ENCODE peak calls at places on chromosomes 16 and 17, in four cellular contexts. L, X, C and K are unnamed samples.

GRCh38 chr17:7015587-7016020 is 3.2 kb downstream of the RNASEK start:
- DNase-seq in L (no peak), X (no peak), C (no peak), K (no peak)

GRCh38 chr17:7293821-7294613 is 422 bp downstream of the YBX2 start:
- DNase-seq in L (no peak), X (no peak), C (peak), K (no peak)

GRCh38 chr17:8872036-8872704 is 4.7 kb upstream of the PIK3R6 start:
- DNase-seq in L (no peak), X (no peak), C (no peak), K (no peak)

GRCh38 chr17:72183194-72183685 is 62.4 kb downstream of the SOX9 start:
- DNase-seq in L (no peak), X (no peak), C (peak), K (no peak)

GRCh38 chr17:9935408-9935807 is 30.3 kb upstream of the RCVRN start:
- DNase-seq in L (no peak), X (no peak), C (no peak), K (peak)

GRCh38 chr17:549197-550040 is 165.2 kb downstream of the VPS53 start:
- DNase-seq in L (peak), X (no peak), C (no peak), K (no peak)

GRCh38 chr17:57629470-57629869 is 115.6 kb downstream of the CCDC182 start:
- DNase-seq in L (no peak), X (no peak), C (no peak), K (no peak)

GRCh38 chr17:1758812-1759211 is 3.0 kb upstream of the SERPINF1 start:
- DNase-seq in L (no peak), X (no peak), C (no peak), K (no peak)

GRCh38 chr16:53821957-53822625 is 118.1 kb downstream of the FTO start:
- DNase-seq in L (peak), X (no peak), C (no peak), K (no peak)

GRCh38 chr17:41486809-41487530 is 2.7 kb downstream of the KRT36 start:
- DNase-seq in L (no peak), X (no peak), C (peak), K (no peak)

GRCh38 chr17:15432807-15433547 is 34.4 kb downstream of the CDRT4 start:
- DNase-seq in L (no peak), X (no peak), C (no peak), K (no peak)

GRCh38 chr17:54899721-54900456 is 763 bp upstream of the TOM1L1 start:
- DNase-seq in L (no peak), X (no peak), C (no peak), K (no peak)

GRCh38 chr16:88451586-88452484 is 1.2 kb upstream of the ZFPM1 start:
- DNase-seq in L (no peak), X (no peak), C (no peak), K (no peak)

GRCh38 chr17:64443086-64443760 is 5.7 kb upstream of the MILR1 start:
- DNase-seq in L (no peak), X (no peak), C (no peak), K (no peak)

GRCh38 chr17:74024871-74025531 is 178.5 kb upstream of the RPL38 start:
- DNase-seq in L (no peak), X (no peak), C (no peak), K (no peak)

GRCh38 chr16:84982434-84982833 is 28.9 kb downstream of the ZDHHC7 start:
- DNase-seq in L (no peak), X (no peak), C (peak), K (no peak)

GRCh38 chr16:17026600-17027242 is 444.0 kb downstream of the XYLT1 start:
- DNase-seq in L (no peak), X (peak), C (no peak), K (no peak)

GRCh38 chr17:9037741-9038140 is 16.4 kb downstream of the NTN1 start:
- DNase-seq in L (no peak), X (no peak), C (no peak), K (no peak)